ENCODE peak calls at places on chromosome 7, in eight cellular contexts. One of them, this sample, is unnamed.

GRCh38 chr7:141333459-141333858 is 217.8 kb upstream of the AGK start:
- DNase-seq in right lobe of liver: no peak
- DNase-seq in A549: no peak
- DNase-seq in gastrocnemius medialis: no peak
- DNase-seq in GM12891: no peak
- DNase-seq in prostate gland: no peak
- DNase-seq in esophagus muscularis mucosa: no peak
- DNase-seq in heart left ventricle: no peak
- DNase-seq in this sample: no peak

GRCh38 chr7:44224216-44224950 is 23.6 kb downstream of the YKT6 start:
- DNase-seq in right lobe of liver: no peak
- DNase-seq in esophagus muscularis mucosa: no peak
- DNase-seq in heart left ventricle: peak; percentile 21
- DNase-seq in prostate gland: no peak
- DNase-seq in gastrocnemius medialis: no peak
- DNase-seq in GM12891: no peak
- DNase-seq in A549: no peak
- DNase-seq in this sample: no peak

GRCh38 chr7:71776726-71777125 is 635.4 kb downstream of the CALN1 start:
- DNase-seq in prostate gland: no peak
- DNase-seq in A549: no peak
- DNase-seq in gastrocnemius medialis: no peak
- DNase-seq in esophagus muscularis mucosa: peak; percentile 50
- DNase-seq in right lobe of liver: no peak
- DNase-seq in GM12891: no peak
- DNase-seq in heart left ventricle: no peak
- DNase-seq in this sample: no peak

GRCh38 chr7:126419047-126419446 is 833.7 kb downstream of the GRM8 start:
- DNase-seq in right lobe of liver: no peak
- DNase-seq in prostate gland: no peak
- DNase-seq in heart left ventricle: no peak
- DNase-seq in esophagus muscularis mucosa: no peak
- DNase-seq in gastrocnemius medialis: no peak
- DNase-seq in GM12891: no peak
- DNase-seq in A549: no peak
- DNase-seq in this sample: no peak

GRCh38 chr7:68476966-68477365 is 1121.3 kb upstream of the AUTS2 start:
- DNase-seq in right lobe of liver: no peak
- DNase-seq in gastrocnemius medialis: no peak
- DNase-seq in esophagus muscularis mucosa: no peak
- DNase-seq in prostate gland: no peak
- DNase-seq in heart left ventricle: no peak
- DNase-seq in GM12891: no peak
- DNase-seq in A549: no peak
- DNase-seq in this sample: no peak

GRCh38 chr7:158804335-158804734 is 25.0 kb downstream of the ESYT2 start:
- DNase-seq in GM12891: no peak
- DNase-seq in esophagus muscularis mucosa: no peak
- DNase-seq in right lobe of liver: no peak
- DNase-seq in gastrocnemius medialis: no peak
- DNase-seq in A549: no peak
- DNase-seq in heart left ventricle: no peak
- DNase-seq in prostate gland: no peak
- DNase-seq in this sample: no peak

GRCh38 chr7:19294629-19295028 is 149.4 kb upstream of the FERD3L start:
- DNase-seq in heart left ventricle: no peak
- DNase-seq in GM12891: no peak
- DNase-seq in right lobe of liver: no peak
- DNase-seq in gastrocnemius medialis: no peak
- DNase-seq in A549: no peak
- DNase-seq in prostate gland: no peak
- DNase-seq in esophagus muscularis mucosa: no peak
- DNase-seq in this sample: no peak

GRCh38 chr7:27209933-27210440 is 10.1 kb upstream of the HOXA13 start:
- DNase-seq in A549: no peak
- DNase-seq in heart left ventricle: no peak
- DNase-seq in GM12891: no peak
- DNase-seq in esophagus muscularis mucosa: no peak
- DNase-seq in prostate gland: no peak
- DNase-seq in gastrocnemius medialis: no peak
- DNase-seq in right lobe of liver: no peak
- DNase-seq in this sample: no peak

GRCh38 chr7:45696476-45696875 is 122.3 kb downstream of the ADCY1 start:
- DNase-seq in gastrocnemius medialis: no peak
- DNase-seq in prostate gland: peak; percentile 2
- DNase-seq in esophagus muscularis mucosa: peak; percentile 60
- DNase-seq in heart left ventricle: no peak
- DNase-seq in A549: no peak
- DNase-seq in right lobe of liver: peak; percentile 42
- DNase-seq in GM12891: no peak
- DNase-seq in this sample: no peak

GRCh38 chr7:79620291-79620690 is 166.8 kb upstream of the MAGI2 start:
- DNase-seq in gastrocnemius medialis: no peak
- DNase-seq in prostate gland: no peak
- DNase-seq in heart left ventricle: no peak
- DNase-seq in right lobe of liver: no peak
- DNase-seq in A549: no peak
- DNase-seq in esophagus muscularis mucosa: no peak
- DNase-seq in GM12891: no peak
- DNase-seq in this sample: no peak

GRCh38 chr7:139114585-139114984 is 5.1 kb upstream of the ZC3HAV1 start:
- DNase-seq in right lobe of liver: no peak
- DNase-seq in esophagus muscularis mucosa: no peak
- DNase-seq in A549: no peak
- DNase-seq in gastrocnemius medialis: no peak
- DNase-seq in heart left ventricle: no peak
- DNase-seq in GM12891: no peak
- DNase-seq in prostate gland: no peak
- DNase-seq in this sample: no peak

GRCh38 chr7:101814081-101814995 is 3.1 kb upstream of the CUX1 start:
- DNase-seq in heart left ventricle: peak; percentile 62
- DNase-seq in esophagus muscularis mucosa: no peak
- DNase-seq in gastrocnemius medialis: peak; percentile 5
- DNase-seq in A549: peak; percentile 70
- DNase-seq in prostate gland: peak; percentile 34
- DNase-seq in GM12891: peak; percentile 69
- DNase-seq in right lobe of liver: peak; percentile 64
- DNase-seq in this sample: peak; percentile 80

GRCh38 chr7:20435305-20435704 is 104.6 kb downstream of the ITGB8 start:
- DNase-seq in gastrocnemius medialis: peak; percentile 18
- DNase-seq in prostate gland: no peak
- DNase-seq in esophagus muscularis mucosa: no peak
- DNase-seq in heart left ventricle: peak; percentile 57
- DNase-seq in A549: no peak
- DNase-seq in right lobe of liver: no peak
- DNase-seq in GM12891: no peak
- DNase-seq in this sample: no peak

GRCh38 chr7:107938448-107939250 is 47.7 kb downstream of the DLD start:
- DNase-seq in esophagus muscularis mucosa: no peak
- DNase-seq in gastrocnemius medialis: no peak
- DNase-seq in prostate gland: no peak
- DNase-seq in GM12891: no peak
- DNase-seq in A549: no peak
- DNase-seq in heart left ventricle: peak; percentile 63
- DNase-seq in right lobe of liver: no peak
- DNase-seq in this sample: no peak

GRCh38 chr7:107959527-107959898 is 43.4 kb downstream of the LAMB1 start:
- DNase-seq in gastrocnemius medialis: no peak
- DNase-seq in heart left ventricle: no peak
- DNase-seq in right lobe of liver: no peak
- DNase-seq in esophagus muscularis mucosa: no peak
- DNase-seq in prostate gland: no peak
- DNase-seq in GM12891: no peak
- DNase-seq in A549: no peak
- DNase-seq in this sample: no peak

GRCh38 chr7:108261560-108262255 is 131.5 kb upstream of the LAMB4 start:
- DNase-seq in esophagus muscularis mucosa: no peak
- DNase-seq in right lobe of liver: no peak
- DNase-seq in heart left ventricle: no peak
- DNase-seq in gastrocnemius medialis: no peak
- DNase-seq in A549: no peak
- DNase-seq in prostate gland: no peak
- DNase-seq in GM12891: no peak
- DNase-seq in this sample: no peak

DNA sequence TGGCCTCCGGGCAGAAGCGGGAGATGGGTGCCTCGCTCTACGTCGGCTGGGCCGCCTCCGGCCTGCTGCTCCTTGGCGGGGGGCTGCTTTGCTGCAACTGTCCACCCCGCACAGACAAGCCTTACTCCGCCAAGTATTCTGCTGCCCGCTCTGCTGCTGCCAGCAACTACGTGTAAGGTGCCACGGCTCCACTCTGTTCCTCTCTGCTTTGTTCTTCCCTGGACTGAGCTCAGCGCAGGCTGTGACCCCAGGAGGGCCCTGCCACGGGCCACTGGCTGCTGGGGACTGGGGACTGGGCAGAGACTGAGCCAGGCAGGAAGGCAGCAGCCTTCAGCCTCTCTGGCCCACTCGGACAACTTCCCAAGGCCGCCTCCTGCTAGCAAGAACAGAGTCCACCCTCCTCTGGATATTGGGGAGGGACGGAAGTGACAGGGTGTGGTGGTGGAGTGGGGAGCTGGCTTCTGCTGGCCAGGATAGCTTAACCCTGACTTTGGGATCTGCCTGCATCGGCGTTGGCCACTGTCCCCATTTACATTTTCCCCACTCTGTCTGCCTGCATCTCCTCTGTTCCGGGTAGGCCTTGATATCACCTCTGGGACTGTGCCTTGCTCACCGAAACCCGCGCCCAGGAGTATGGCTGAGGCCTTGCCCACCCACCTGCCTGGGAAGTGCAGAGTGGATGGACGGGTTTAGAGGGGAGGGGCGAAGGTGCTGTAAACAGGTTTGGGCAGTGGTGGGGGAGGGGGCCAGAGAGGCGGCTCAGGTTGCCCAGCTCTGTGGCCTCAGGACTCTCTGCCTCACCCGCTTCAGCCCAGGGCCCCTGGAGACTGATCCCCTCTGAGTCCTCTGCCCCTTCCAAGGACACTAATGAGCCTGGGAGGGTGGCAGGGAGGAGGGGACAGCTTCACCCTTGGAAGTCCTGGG is 1.1 kb downstream of the CLDN4 start:
- DNase-seq in gastrocnemius medialis: no peak
- DNase-seq in esophagus muscularis mucosa: no peak
- DNase-seq in GM12891: no peak
- DNase-seq in right lobe of liver: no peak
- DNase-seq in heart left ventricle: no peak
- DNase-seq in prostate gland: peak; percentile 93
- DNase-seq in A549: no peak
- DNase-seq in this sample: no peak
- TF ChIP-seq POLR2A in gastrocnemius medialis: no peak
- TF ChIP-seq POLR2A in esophagus muscularis mucosa: no peak
- TF ChIP-seq POLR2A in GM12891: no peak
- TF ChIP-seq POLR2A in right lobe of liver: no peak
- TF ChIP-seq POLR2A in heart left ventricle: no peak
- TF ChIP-seq POLR2A in prostate gland: peak; percentile 75
- TF ChIP-seq POLR2A in A549: peak; percentile 16
- TF ChIP-seq POLR2A in this sample: no peak

GRCh38 chr7:130273081-130273699 is 6.5 kb downstream of the CPA2 start:
- DNase-seq in gastrocnemius medialis: no peak
- DNase-seq in GM12891: no peak
- DNase-seq in prostate gland: peak; percentile 35
- DNase-seq in heart left ventricle: no peak
- DNase-seq in right lobe of liver: no peak
- DNase-seq in A549: no peak
- DNase-seq in esophagus muscularis mucosa: peak; percentile 70
- DNase-seq in this sample: no peak
- TF ChIP-seq POLR2A in gastrocnemius medialis: no peak
- TF ChIP-seq POLR2A in GM12891: no peak
- TF ChIP-seq POLR2A in prostate gland: no peak
- TF ChIP-seq POLR2A in heart left ventricle: no peak
- TF ChIP-seq POLR2A in right lobe of liver: no peak
- TF ChIP-seq POLR2A in A549: no peak
- TF ChIP-seq POLR2A in esophagus muscularis mucosa: no peak
- TF ChIP-seq POLR2A in this sample: no peak

GRCh38 chr7:16991551-16991950 is 109.8 kb upstream of the AGR3 start:
- DNase-seq in A549: no peak
- DNase-seq in GM12891: no peak
- DNase-seq in right lobe of liver: no peak
- DNase-seq in esophagus muscularis mucosa: no peak
- DNase-seq in prostate gland: no peak
- DNase-seq in heart left ventricle: no peak
- DNase-seq in gastrocnemius medialis: no peak
- DNase-seq in this sample: no peak

GRCh38 chr7:16985621-16986020 is 103.8 kb upstream of the AGR3 start:
- DNase-seq in GM12891: no peak
- DNase-seq in heart left ventricle: no peak
- DNase-seq in right lobe of liver: no peak
- DNase-seq in prostate gland: no peak
- DNase-seq in gastrocnemius medialis: no peak
- DNase-seq in esophagus muscularis mucosa: no peak
- DNase-seq in A549: no peak
- DNase-seq in this sample: no peak

GRCh38 chr7:16993543-16993942 is 111.8 kb upstream of the AGR3 start:
- DNase-seq in A549: no peak
- DNase-seq in right lobe of liver: peak; percentile 46
- DNase-seq in GM12891: no peak
- DNase-seq in prostate gland: no peak
- DNase-seq in gastrocnemius medialis: no peak
- DNase-seq in heart left ventricle: no peak
- DNase-seq in esophagus muscularis mucosa: no peak
- DNase-seq in this sample: no peak

GRCh38 chr7:16986775-16987174 is 105.0 kb upstream of the AGR3 start:
- DNase-seq in prostate gland: no peak
- DNase-seq in heart left ventricle: no peak
- DNase-seq in GM12891: no peak
- DNase-seq in right lobe of liver: no peak
- DNase-seq in A549: no peak
- DNase-seq in gastrocnemius medialis: no peak
- DNase-seq in esophagus muscularis mucosa: no peak
- DNase-seq in this sample: no peak

DNA sequence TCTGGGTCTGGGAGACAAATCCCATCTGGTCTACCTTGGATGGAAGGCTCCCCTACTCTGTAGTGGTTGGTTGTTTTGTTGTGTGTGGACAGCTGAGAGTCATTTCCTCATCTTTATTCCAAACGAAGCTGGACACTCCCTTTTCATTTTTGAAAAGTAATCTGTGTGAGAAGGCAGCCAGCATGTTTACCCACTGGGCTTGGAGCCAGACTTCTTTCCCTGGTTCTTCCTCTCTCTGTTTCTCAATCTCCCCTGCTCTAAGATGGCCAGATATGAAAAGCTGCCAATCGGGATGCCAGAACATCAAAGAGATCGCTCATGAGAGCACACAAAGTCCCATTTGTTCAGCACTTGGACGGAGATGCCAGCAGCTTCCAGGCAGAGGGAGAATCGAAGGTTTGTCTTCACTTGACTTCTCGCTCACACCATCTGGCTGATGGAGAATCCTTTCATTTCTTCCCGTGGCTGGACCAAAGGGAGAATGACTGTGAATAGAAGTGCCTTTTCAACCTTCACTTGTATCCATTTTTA is 108.2 kb upstream of the AGR3 start:
- DNase-seq in esophagus muscularis mucosa: no peak
- DNase-seq in right lobe of liver: peak; percentile 91
- DNase-seq in GM12891: no peak
- DNase-seq in gastrocnemius medialis: peak; percentile 34
- DNase-seq in A549: peak; percentile 96
- DNase-seq in heart left ventricle: peak; percentile 58
- DNase-seq in prostate gland: peak; percentile 98
- DNase-seq in this sample: no peak
- TF ChIP-seq POLR2A in esophagus muscularis mucosa: no peak
- TF ChIP-seq POLR2A in right lobe of liver: peak; percentile 32
- TF ChIP-seq POLR2A in GM12891: no peak
- TF ChIP-seq POLR2A in gastrocnemius medialis: no peak
- TF ChIP-seq POLR2A in A549: no peak
- TF ChIP-seq POLR2A in heart left ventricle: no peak
- TF ChIP-seq POLR2A in prostate gland: no peak
- TF ChIP-seq POLR2A in this sample: no peak

GRCh38 chr7:152909683-152910544 is 150.4 kb downstream of the ACTR3B start:
- DNase-seq in heart left ventricle: no peak
- DNase-seq in prostate gland: no peak
- DNase-seq in A549: no peak
- DNase-seq in gastrocnemius medialis: no peak
- DNase-seq in right lobe of liver: no peak
- DNase-seq in esophagus muscularis mucosa: no peak
- DNase-seq in GM12891: no peak
- DNase-seq in this sample: no peak
- TF ChIP-seq POLR2A in heart left ventricle: no peak
- TF ChIP-seq POLR2A in prostate gland: no peak
- TF ChIP-seq POLR2A in A549: no peak
- TF ChIP-seq POLR2A in gastrocnemius medialis: no peak
- TF ChIP-seq POLR2A in right lobe of liver: no peak
- TF ChIP-seq POLR2A in esophagus muscularis mucosa: no peak
- TF ChIP-seq POLR2A in GM12891: no peak
- TF ChIP-seq POLR2A in this sample: no peak